ENCODE peak calls at places on chromosome 6, in nine cellular contexts. Z is HCT116, Q is PC-9, G is OCI-LY7, U is PC-3, V is GM23338, W is GM23248, I is SK-N-SH, J is hepatocyte. E is an unnamed sample. For H3K9me2, the result is how much of the 10 kb centered on the place peaks cover.

GRCh38 chr6:72497186-72497585 is 124.7 kb upstream of the KCNQ5 start:
- DNase-seq in Q (no peak), J (no peak), I (no peak), V (no peak), Z (no peak), W (no peak), G (no peak), U (no peak), E (no peak)

GRCh38 chr6:93036835-93037234 is 382.5 kb downstream of the EPHA7 start:
- DNase-seq in Z (no peak), I (no peak), W (no peak), Q (no peak), U (peak), J (peak), G (peak), V (peak), E (peak)

GRCh38 chr6:167742719-167743303 is 83.9 kb upstream of the AFDN start:
- DNase-seq in G (no peak), I (no peak), W (no peak), V (peak), Z (peak), U (peak), Q (no peak), J (no peak), E (no peak)

GRCh38 chr6:134564705-134565104 is 246.8 kb upstream of the SGK1 start:
- DNase-seq in Q (no peak), U (no peak), I (no peak), G (no peak), W (no peak), J (no peak), V (no peak), Z (no peak), E (no peak)

GRCh38 chr6:89132087-89132486 is 13.8 kb upstream of the PM20D2 start:
- DNase-seq in I (no peak), J (no peak), Q (no peak), G (no peak), U (peak), Z (no peak), V (no peak), W (no peak), E (no peak)

GRCh38 chr6:169800668-169801395 is 49.4 kb downstream of the ERMARD start:
- DNase-seq in G (no peak), J (peak), V (no peak), I (no peak), Z (peak), W (peak), Q (peak), U (peak), E (peak)

GRCh38 chr6:132210886-132211563 is 190.2 kb downstream of the MOXD1 start:
- DNase-seq in Q (no peak), Z (no peak), J (no peak), U (no peak), I (no peak), W (no peak), G (no peak), V (no peak), E (no peak)

GRCh38 chr6:89375427-89375868 is 22.9 kb upstream of the UBE2J1 start:
- DNase-seq in Q (peak), W (no peak), V (peak), J (peak), I (peak), G (peak), Z (no peak), U (peak), E (peak)

GRCh38 chr6:139334791-139335446 is 39.5 kb downstream of the CITED2 start:
- DNase-seq in W (peak), J (no peak), Z (no peak), U (peak), V (no peak), G (no peak), I (no peak), Q (no peak), E (no peak)

GRCh38 chr6:43242908-43243648 is at the start of gene TTBK1:
- DNase-seq in J (no peak), V (peak), Q (no peak), Z (no peak), G (no peak), W (peak), U (no peak), I (peak), E (no peak)

GRCh38 chr6:37648465-37649330 is 49.0 kb downstream of the MDGA1 start:
- DNase-seq in G (no peak), I (no peak), U (no peak), W (peak), V (peak), J (peak), Z (peak), Q (peak), E (no peak)

GRCh38 chr6:134537146-134537555 is 219.2 kb upstream of the SGK1 start:
- DNase-seq in G (no peak), Q (peak), Z (peak), J (no peak), I (no peak), U (peak), W (peak), V (no peak), E (no peak)

GRCh38 chr6:14200047-14200446 is 82.5 kb downstream of the CD83 start:
- DNase-seq in W (peak), I (no peak), U (peak), Z (no peak), G (no peak), V (no peak), Q (no peak), J (no peak), E (no peak)

GRCh38 chr6:136788069-136788902 is 4.0 kb downstream of the MAP3K5 start:
- DNase-seq in Z (no peak), U (peak), G (no peak), I (no peak), Q (no peak), V (no peak), J (no peak), W (peak), E (no peak)

GRCh38 chr6:43014434-43014909 is 423 bp downstream of the KLHDC3 start:
- DNase-seq in W (peak), V (no peak), Q (no peak), U (no peak), J (peak), I (no peak), G (no peak), Z (no peak), E (no peak)

GRCh38 chr6:43923376-43924221 is 153.6 kb downstream of the VEGFA start:
- DNase-seq in J (no peak), I (no peak), V (no peak), U (peak), W (peak), G (no peak), Q (peak), Z (peak), E (no peak)

GRCh38 chr6:155234167-155234566 is 29.6 kb upstream of the CLDN20 start:
- DNase-seq in Z (no peak), U (no peak), Q (no peak), W (no peak), V (no peak), G (no peak), I (no peak), J (no peak), E (no peak)

GRCh38 chr6:156658596-156659316 is 118.4 kb upstream of the ARID1B start:
- DNase-seq in W (peak), V (no peak), Q (no peak), Z (no peak), G (no peak), U (no peak), I (no peak), J (no peak), E (no peak)

GRCh38 chr6:105097288-105097687 is 82.5 kb downstream of the POPDC3 start:
- DNase-seq in Z (no peak), U (peak), W (no peak), V (no peak), G (no peak), Q (peak), I (no peak), J (no peak), E (no peak)

GRCh38 chr6:107713214-107713962 is 110.7 kb downstream of the SCML4 start:
- DNase-seq in Q (no peak), Z (no peak), W (peak), I (peak), U (no peak), V (no peak), G (peak), J (no peak), E (no peak)

GRCh38 chr6:153106021-153106420 is 25.1 kb downstream of the RGS17 start:
- DNase-seq in V (no peak), Z (no peak), Q (no peak), W (no peak), U (no peak), G (no peak), J (no peak), I (no peak), E (no peak)

GRCh38 chr6:141103246-141103645 is 1029.5 kb upstream of the GJE1 start:
- DNase-seq in Q (no peak), Z (peak), J (no peak), W (peak), U (peak), I (no peak), G (no peak), V (no peak), E (no peak)

GRCh38 chr6:11650297-11650696 is 112.7 kb downstream of the TMEM170B start:
- DNase-seq in J (no peak), I (no peak), W (peak), U (peak), Z (no peak), Q (peak), V (peak), G (no peak), E (no peak)

GRCh38 chr6:170225852-170226417 is 64.9 kb downstream of the DLL1 start:
- DNase-seq in I (no peak), J (no peak), V (no peak), Z (no peak), Q (no peak), W (no peak), U (no peak), G (no peak), E (no peak)

GRCh38 chr6:11992086-11992485 is 20.0 kb upstream of the HIVEP1 start:
- DNase-seq in V (no peak), I (no peak), Z (no peak), W (no peak), Q (no peak), G (no peak), J (no peak), U (no peak), E (no peak)

GRCh38 chr6:26170181-26170580 is 83.0 kb downstream of the HFE start:
- DNase-seq in G (no peak), V (no peak), J (no peak), W (peak), I (no peak), Z (no peak), Q (no peak), U (no peak), E (peak)

GRCh38 chr6:21804941-21805610 is 211.5 kb downstream of the SOX4 start:
- DNase-seq in V (no peak), J (no peak), Q (no peak), W (no peak), I (no peak), U (no peak), G (no peak), Z (no peak), E (no peak)

GRCh38 chr6:45757443-45758121 is 258.1 kb downstream of the CLIC5 start:
- DNase-seq in J (no peak), W (peak), U (no peak), V (no peak), G (no peak), I (no peak), Q (no peak), Z (no peak), E (no peak)

GRCh38 chr6:139131736-139132285 is 3.1 kb upstream of the HECA start:
- DNase-seq in J (no peak), I (no peak), V (no peak), Z (no peak), G (peak), U (no peak), Q (no peak), W (no peak), E (no peak)

GRCh38 chr6:131867744-131868143 is 59.9 kb downstream of the ENPP1 start:
- DNase-seq in Z (no peak), V (no peak), W (no peak), U (no peak), G (no peak), I (no peak), J (no peak), Q (no peak), E (no peak)

GRCh38 chr6:106223300-106223930 is 102.1 kb downstream of the ATG5 start:
- DNase-seq in U (peak), I (peak), J (peak), Z (peak), W (peak), G (peak), Q (peak), V (peak), E (peak)

GRCh38 chr6:38271081-38271480 is 368.6 kb downstream of the BTBD9 start:
- DNase-seq in Q (no peak), I (no peak), V (no peak), J (no peak), U (no peak), G (no peak), W (peak), Z (no peak), E (no peak)

GRCh38 chr6:165615629-165616028 is 47.4 kb downstream of the PDE10A start:
- DNase-seq in Z (no peak), U (no peak), I (no peak), W (no peak), J (no peak), V (no peak), Q (no peak), G (no peak), E (no peak)

GRCh38 chr6:72533601-72534000 is 88.3 kb upstream of the KCNQ5 start:
- DNase-seq in W (peak), Q (no peak), J (no peak), I (no peak), Z (no peak), G (no peak), U (peak), V (no peak), E (no peak)

GRCh38 chr6:158654960-158655485 is 5.2 kb downstream of the SYTL3 start:
- DNase-seq in J (no peak), I (no peak), Z (no peak), G (no peak), Q (no peak), U (no peak), V (no peak), W (peak), E (no peak)

GRCh38 chr6:158654498-158654897 is 4.6 kb downstream of the SYTL3 start:
- DNase-seq in G (no peak), Q (no peak), U (no peak), V (no peak), I (peak), W (peak), J (peak), Z (no peak), E (no peak)

GRCh38 chr6:158655569-158656450 is 6.0 kb downstream of the SYTL3 start:
- DNase-seq in J (no peak), Z (no peak), G (no peak), I (no peak), W (peak), V (no peak), U (no peak), Q (no peak), E (no peak)

GRCh38 chr6:158649289-158650143 is at the start of gene SYTL3:
- DNase-seq in U (no peak), Q (no peak), W (peak), Z (no peak), I (no peak), G (peak), J (no peak), V (no peak), E (peak)

DNA sequence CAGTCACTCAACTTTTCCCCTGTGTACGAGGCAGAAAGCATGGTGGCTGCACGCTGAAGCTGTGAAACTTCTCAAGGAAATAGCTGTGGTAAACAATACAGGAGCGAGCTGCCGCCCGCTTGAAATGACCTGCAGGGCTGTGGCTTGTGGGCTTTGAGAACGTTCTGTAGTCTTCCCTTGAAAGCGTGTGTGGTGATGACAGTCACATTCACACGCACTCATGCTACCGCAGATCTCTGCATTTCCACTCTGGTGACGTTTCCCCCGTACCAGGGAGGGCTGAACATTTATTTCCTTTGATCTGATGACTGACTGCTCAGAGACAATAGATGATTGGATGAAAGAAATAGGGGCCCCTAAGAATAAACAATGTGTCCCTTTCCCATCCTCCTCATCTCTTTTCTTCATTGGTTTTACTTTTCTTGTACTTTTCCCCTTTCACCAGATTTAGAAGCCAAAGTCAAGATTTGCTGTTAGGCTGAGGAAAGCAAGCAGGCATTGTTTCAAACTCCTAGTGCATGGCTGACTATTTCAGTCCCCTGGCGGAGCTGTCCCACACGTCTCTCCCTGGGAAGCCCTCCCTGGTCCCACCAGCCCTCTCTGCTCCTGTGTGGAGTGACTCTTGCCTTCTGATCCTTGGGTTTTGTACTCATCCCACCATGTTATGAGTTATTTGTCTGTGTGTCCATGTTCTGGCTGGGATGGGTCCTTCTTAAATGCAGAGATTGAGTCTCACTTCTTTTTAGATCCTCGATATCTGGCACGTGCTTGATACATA is 3.9 kb downstream of the SYTL3 start:
- DNase-seq in J (no peak), Q (no peak), V (no peak), U (no peak), I (no peak), W (no peak), Z (no peak), G (no peak), E (peak)
- H3K9me2 ChIP-seq in J (under half), Q (under half), V (under half), U (under half), I (under half), W (under half), Z (under half), G (under half), E (under half)

DNA sequence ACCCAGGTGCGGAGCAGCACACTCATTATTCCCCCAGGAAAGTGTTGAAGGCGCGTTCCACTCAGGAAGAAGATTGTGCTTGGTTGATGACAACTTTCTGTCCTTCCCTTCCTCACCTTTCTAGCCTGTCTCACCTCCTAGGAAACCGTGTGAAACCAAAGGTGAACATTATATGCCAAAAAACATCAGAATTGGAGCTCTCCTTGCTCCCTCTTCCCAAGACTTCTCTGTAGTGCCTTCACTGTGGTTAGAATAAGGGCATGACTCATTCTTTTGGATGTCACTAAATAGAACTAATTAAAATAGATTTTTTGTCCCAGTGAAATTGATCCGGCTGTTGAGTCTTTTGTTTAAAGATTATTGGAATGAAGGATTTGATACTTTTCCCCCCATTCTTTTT is 143.1 kb upstream of the AKAP12 start:
- DNase-seq in Q (no peak), I (no peak), J (no peak), V (no peak), G (no peak), Z (no peak), U (no peak), W (peak), E (no peak)
- H3K4me2 ChIP-seq in Q (no peak), I (no peak), J (no peak), V (no peak), G (no peak), Z (peak), U (no peak), W (no peak), E (no peak)

GRCh38 chr6:63558270-63558669 is 14.0 kb upstream of the LOC128125822 start:
- DNase-seq in Q (no peak), U (no peak), J (no peak), V (no peak), I (no peak), W (no peak), G (no peak), Z (no peak), E (no peak)
- H3K9me2 ChIP-seq in Q (under half), U (under half), J (under half), V (under half), I (under half), W (under half), G (under half), Z (under half), E (under half)

GRCh38 chr6:111941686-111942330 is 68.6 kb upstream of the FYN start:
- DNase-seq in J (no peak), Q (no peak), V (no peak), Z (no peak), I (no peak), U (no peak), G (no peak), W (peak), E (no peak)
- H3K4me2 ChIP-seq in J (no peak), Q (no peak), V (no peak), Z (no peak), I (no peak), U (no peak), G (no peak), W (no peak), E (no peak)

E was measured in MM.1S.